ENCODE peak calls at places on chromosomes 4 and X, in seven cellular contexts. One of them, this sample, is unnamed.

GRCh38 chrX:17242470-17242869 is 132.5 kb upstream of the NHS start:
- DNase-seq in NCI-H1105: peak
- DNase-seq in stomach: peak
- DNase-seq in NCI-H524: peak
- DNase-seq in GM04503: peak
- DNase-seq in germinal center: peak
- DNase-seq in anterior cingulate cortex: peak
- DNase-seq in this sample: no peak

GRCh38 chr4:15031197-15031596 is 28.9 kb downstream of the CPEB2 start:
- DNase-seq in NCI-H1105: no peak
- DNase-seq in stomach: no peak
- DNase-seq in NCI-H524: no peak
- DNase-seq in GM04503: no peak
- DNase-seq in germinal center: no peak
- DNase-seq in anterior cingulate cortex: no peak
- DNase-seq in this sample: no peak

GRCh38 chr4:10831727-10832408 is 147.3 kb upstream of the CLNK start:
- DNase-seq in NCI-H1105: no peak
- DNase-seq in stomach: no peak
- DNase-seq in NCI-H524: peak
- DNase-seq in GM04503: no peak
- DNase-seq in germinal center: no peak
- DNase-seq in anterior cingulate cortex: no peak
- DNase-seq in this sample: no peak

GRCh38 chr4:7429069-7429416 is 5.7 kb downstream of the PSAPL1 start:
- DNase-seq in NCI-H1105: no peak
- DNase-seq in stomach: peak
- DNase-seq in NCI-H524: no peak
- DNase-seq in GM04503: no peak
- DNase-seq in germinal center: no peak
- DNase-seq in anterior cingulate cortex: no peak
- DNase-seq in this sample: peak

GRCh38 chr4:25950476-25951389 is 36.7 kb downstream of the SMIM20 start:
- DNase-seq in NCI-H1105: no peak
- DNase-seq in stomach: no peak
- DNase-seq in NCI-H524: no peak
- DNase-seq in GM04503: no peak
- DNase-seq in germinal center: no peak
- DNase-seq in anterior cingulate cortex: no peak
- DNase-seq in this sample: no peak

GRCh38 chrX:63967541-63967940 is 182.5 kb upstream of the ARHGEF9 start:
- DNase-seq in NCI-H1105: no peak
- DNase-seq in stomach: no peak
- DNase-seq in NCI-H524: no peak
- DNase-seq in GM04503: no peak
- DNase-seq in germinal center: no peak
- DNase-seq in anterior cingulate cortex: no peak
- DNase-seq in this sample: no peak

GRCh38 chr4:144564358-144564757 is 81.6 kb upstream of the HHIP start:
- DNase-seq in NCI-H1105: peak
- DNase-seq in stomach: no peak
- DNase-seq in NCI-H524: no peak
- DNase-seq in GM04503: no peak
- DNase-seq in germinal center: no peak
- DNase-seq in anterior cingulate cortex: no peak
- DNase-seq in this sample: no peak

GRCh38 chr4:99655315-99656081 is 2.1 kb downstream of the C4orf54 start:
- DNase-seq in NCI-H1105: no peak
- DNase-seq in stomach: peak
- DNase-seq in NCI-H524: no peak
- DNase-seq in GM04503: no peak
- DNase-seq in germinal center: no peak
- DNase-seq in anterior cingulate cortex: no peak
- DNase-seq in this sample: peak

GRCh38 chr4:59597536-59598232 is 1602.4 kb upstream of the ADGRL3 start:
- DNase-seq in NCI-H1105: no peak
- DNase-seq in stomach: no peak
- DNase-seq in NCI-H524: no peak
- DNase-seq in GM04503: no peak
- DNase-seq in germinal center: no peak
- DNase-seq in anterior cingulate cortex: peak
- DNase-seq in this sample: no peak

GRCh38 chrX:23493941-23494374 is 159.3 kb downstream of the PTCHD1 start:
- DNase-seq in NCI-H1105: no peak
- DNase-seq in stomach: peak
- DNase-seq in NCI-H524: peak
- DNase-seq in GM04503: no peak
- DNase-seq in germinal center: no peak
- DNase-seq in anterior cingulate cortex: no peak
- DNase-seq in this sample: no peak

GRCh38 chrX:51608071-51608470 is 10.6 kb downstream of the CENPVL3 start:
- DNase-seq in NCI-H1105: no peak
- DNase-seq in stomach: no peak
- DNase-seq in NCI-H524: no peak
- DNase-seq in GM04503: no peak
- DNase-seq in germinal center: peak
- DNase-seq in anterior cingulate cortex: no peak
- DNase-seq in this sample: no peak

GRCh38 chr4:3865986-3866812 is 100.0 kb downstream of the ADRA2C start:
- DNase-seq in NCI-H1105: no peak
- DNase-seq in stomach: no peak
- DNase-seq in NCI-H524: no peak
- DNase-seq in GM04503: no peak
- DNase-seq in germinal center: no peak
- DNase-seq in anterior cingulate cortex: no peak
- DNase-seq in this sample: no peak

GRCh38 chr4:169922632-169923276 is 103.4 kb downstream of the MFAP3L start:
- DNase-seq in NCI-H1105: no peak
- DNase-seq in stomach: no peak
- DNase-seq in NCI-H524: no peak
- DNase-seq in GM04503: peak
- DNase-seq in germinal center: no peak
- DNase-seq in anterior cingulate cortex: no peak
- DNase-seq in this sample: no peak

GRCh38 chr4:125736057-125736456 is 421.3 kb downstream of the FAT4 start:
- DNase-seq in NCI-H1105: no peak
- DNase-seq in stomach: no peak
- DNase-seq in NCI-H524: no peak
- DNase-seq in GM04503: peak
- DNase-seq in germinal center: no peak
- DNase-seq in anterior cingulate cortex: no peak
- DNase-seq in this sample: no peak

GRCh38 chr4:71752383-71753042 is 31.4 kb downstream of the GC start:
- DNase-seq in NCI-H1105: no peak
- DNase-seq in stomach: no peak
- DNase-seq in NCI-H524: no peak
- DNase-seq in GM04503: no peak
- DNase-seq in germinal center: no peak
- DNase-seq in anterior cingulate cortex: no peak
- DNase-seq in this sample: no peak

GRCh38 chrX:29948653-29949052 is 266.7 kb upstream of the MAGEB2 start:
- DNase-seq in NCI-H1105: no peak
- DNase-seq in stomach: no peak
- DNase-seq in NCI-H524: no peak
- DNase-seq in GM04503: no peak
- DNase-seq in germinal center: no peak
- DNase-seq in anterior cingulate cortex: no peak
- DNase-seq in this sample: no peak

GRCh38 chr4:46994007-46994405 is 625 bp upstream of the GABRA4 start:
- DNase-seq in NCI-H1105: no peak
- DNase-seq in stomach: no peak
- DNase-seq in NCI-H524: no peak
- DNase-seq in GM04503: no peak
- DNase-seq in germinal center: no peak
- DNase-seq in anterior cingulate cortex: no peak
- DNase-seq in this sample: peak

GRCh38 chr4:25676221-25676620 is 20.6 kb downstream of the SLC34A2 start:
- DNase-seq in NCI-H1105: no peak
- DNase-seq in stomach: no peak
- DNase-seq in NCI-H524: no peak
- DNase-seq in GM04503: no peak
- DNase-seq in germinal center: no peak
- DNase-seq in anterior cingulate cortex: no peak
- DNase-seq in this sample: no peak

GRCh38 chr4:32775049-32775448 is 2054.9 kb downstream of the PCDH7 start:
- DNase-seq in NCI-H1105: no peak
- DNase-seq in stomach: no peak
- DNase-seq in NCI-H524: peak
- DNase-seq in GM04503: no peak
- DNase-seq in germinal center: no peak
- DNase-seq in anterior cingulate cortex: no peak
- DNase-seq in this sample: no peak

GRCh38 chr4:148376151-148376550 is 66.1 kb downstream of the NR3C2 start:
- DNase-seq in NCI-H1105: peak
- DNase-seq in stomach: peak
- DNase-seq in NCI-H524: no peak
- DNase-seq in GM04503: no peak
- DNase-seq in germinal center: no peak
- DNase-seq in anterior cingulate cortex: no peak
- DNase-seq in this sample: no peak

GRCh38 chrX:16719334-16720084 is at the start of gene SYAP1:
- DNase-seq in NCI-H1105: peak
- DNase-seq in stomach: peak
- DNase-seq in NCI-H524: peak
- DNase-seq in GM04503: peak
- DNase-seq in germinal center: peak
- DNase-seq in anterior cingulate cortex: peak
- DNase-seq in this sample: peak

GRCh38 chrX:133297284-133297683 is 79.1 kb upstream of the TFDP3 start:
- DNase-seq in NCI-H1105: no peak
- DNase-seq in stomach: no peak
- DNase-seq in NCI-H524: no peak
- DNase-seq in GM04503: no peak
- DNase-seq in germinal center: no peak
- DNase-seq in anterior cingulate cortex: no peak
- DNase-seq in this sample: no peak

GRCh38 chr4:184364100-184364921 is 110.0 kb downstream of the IRF2 start:
- DNase-seq in NCI-H1105: no peak
- DNase-seq in stomach: no peak
- DNase-seq in NCI-H524: no peak
- DNase-seq in GM04503: no peak
- DNase-seq in germinal center: no peak
- DNase-seq in anterior cingulate cortex: no peak
- DNase-seq in this sample: no peak

GRCh38 chrX:109624641-109625311 is at the start of gene KCNE5:
- DNase-seq in NCI-H1105: no peak
- DNase-seq in stomach: no peak
- DNase-seq in NCI-H524: peak
- DNase-seq in GM04503: no peak
- DNase-seq in germinal center: no peak
- DNase-seq in anterior cingulate cortex: peak
- DNase-seq in this sample: peak

GRCh38 chr4:101398807-101399206 is 51.5 kb upstream of the PPP3CA start:
- DNase-seq in NCI-H1105: no peak
- DNase-seq in stomach: no peak
- DNase-seq in NCI-H524: no peak
- DNase-seq in GM04503: no peak
- DNase-seq in germinal center: no peak
- DNase-seq in anterior cingulate cortex: no peak
- DNase-seq in this sample: no peak

GRCh38 chr4:101527186-101527585 is 179.9 kb upstream of the PPP3CA start:
- DNase-seq in NCI-H1105: no peak
- DNase-seq in stomach: no peak
- DNase-seq in NCI-H524: no peak
- DNase-seq in GM04503: no peak
- DNase-seq in germinal center: no peak
- DNase-seq in anterior cingulate cortex: no peak
- DNase-seq in this sample: no peak

GRCh38 chr4:168618577-168619265 is 121.9 kb downstream of the PALLD start:
- DNase-seq in NCI-H1105: no peak
- DNase-seq in stomach: no peak
- DNase-seq in NCI-H524: no peak
- DNase-seq in GM04503: no peak
- DNase-seq in germinal center: no peak
- DNase-seq in anterior cingulate cortex: no peak
- DNase-seq in this sample: no peak

GRCh38 chrX:43551590-43551989 is 104.5 kb upstream of the MAOA start:
- DNase-seq in NCI-H1105: no peak
- DNase-seq in stomach: no peak
- DNase-seq in NCI-H524: no peak
- DNase-seq in GM04503: no peak
- DNase-seq in germinal center: no peak
- DNase-seq in anterior cingulate cortex: no peak
- DNase-seq in this sample: no peak